ENCODE peak calls at places on chromosome 17, in seven cellular contexts. M is IMR-90, T is mesendoderm, V is H9, G is mesenchymal stem cell, C is H1, W is trophoblast cell. P is an unnamed sample.

GRCh38 chr17:64160378-64160777 is 30.4 kb upstream of the ERN1 start:
- DNase-seq in T (no peak), V (no peak), G (no peak), C (no peak), W (no peak), M (no peak), P (no peak)

GRCh38 chr17:61534414-61534813 is 56.6 kb downstream of the NACA2 start:
- DNase-seq in W (no peak), T (peak; percentile 43), G (no peak), M (no peak), C (no peak), V (no peak), P (no peak)

GRCh38 chr17:76474238-76474637 is 6.8 kb downstream of the AANAT start:
- DNase-seq in C (no peak), V (no peak), G (no peak), M (no peak), T (no peak), W (no peak), P (no peak)

GRCh38 chr17:46768540-46768870 is 50.0 kb downstream of the WNT3 start:
- DNase-seq in G (no peak), T (no peak), M (no peak), W (no peak), C (no peak), V (no peak), P (no peak)

GRCh38 chr17:40598021-40598927 is 33.0 kb upstream of the CCR7 start:
- DNase-seq in V (no peak), W (no peak), G (no peak), T (no peak), C (no peak), M (no peak), P (no peak)

GRCh38 chr17:74520790-74521480 is 10.3 kb downstream of the CD300LB start:
- DNase-seq in V (no peak), M (no peak), G (no peak), C (no peak), W (peak; percentile 52), T (no peak), P (no peak)

GRCh38 chr17:34626141-34626681 is 46.8 kb downstream of the TMEM132E start:
- DNase-seq in M (no peak), G (no peak), T (peak; percentile 49), C (no peak), W (peak; percentile 31), V (peak; percentile 80), P (no peak)

GRCh38 chr17:50186661-50187402 is 14.6 kb downstream of the COL1A1 start:
- DNase-seq in C (no peak), W (no peak), M (peak; percentile 82), T (no peak), V (no peak), G (peak; percentile 55), P (no peak)

GRCh38 chr17:4673986-4674770 is 29.8 kb downstream of the PELP1 start:
- DNase-seq in C (no peak), G (no peak), T (no peak), M (no peak), W (no peak), V (no peak), P (no peak)

GRCh38 chr17:47957591-47958490 is at the start of gene PRR15L:
- DNase-seq in M (no peak), W (no peak), G (no peak), T (no peak), C (no peak), V (peak; percentile 84), P (no peak)

GRCh38 chr17:56708670-56709410 is 115.3 kb downstream of the NOG start:
- DNase-seq in G (no peak), V (no peak), M (no peak), C (no peak), W (no peak), T (peak; percentile 91), P (no peak)

GRCh38 chr17:56715613-56716357 is 117.9 kb downstream of the C17orf67 start:
- DNase-seq in C (no peak), W (peak; percentile 98), G (peak; percentile 84), T (peak; percentile 86), M (peak; percentile 82), V (peak; percentile 89), P (peak; percentile 85)

GRCh38 chr17:56707312-56708219 is 114.1 kb downstream of the NOG start:
- DNase-seq in M (peak; percentile 65), C (no peak), T (peak; percentile 94), W (peak; percentile 23), G (peak; percentile 71), V (peak; percentile 72), P (peak; percentile 15)

GRCh38 chr17:56708220-56708567 is 114.7 kb downstream of the NOG start:
- DNase-seq in C (no peak), M (peak; percentile 26), G (no peak), W (no peak), T (peak; percentile 45), V (no peak), P (no peak)

GRCh38 chr17:56710986-56711385 is 117.5 kb downstream of the NOG start:
- DNase-seq in T (peak; percentile 71), V (no peak), W (peak; percentile 88), C (no peak), M (no peak), G (no peak), P (no peak)
- H3K79me1 ChIP-seq in T (no peaks in the 10 kb centered on the region), V (no peaks in the 10 kb centered on the region), W (peaks cover 62% of the 10 kb centered on the region), C (no peaks in the 10 kb centered on the region), M (no peaks in the 10 kb centered on the region), G (no peaks in the 10 kb centered on the region), P (no peaks in the 10 kb centered on the region)

DNA sequence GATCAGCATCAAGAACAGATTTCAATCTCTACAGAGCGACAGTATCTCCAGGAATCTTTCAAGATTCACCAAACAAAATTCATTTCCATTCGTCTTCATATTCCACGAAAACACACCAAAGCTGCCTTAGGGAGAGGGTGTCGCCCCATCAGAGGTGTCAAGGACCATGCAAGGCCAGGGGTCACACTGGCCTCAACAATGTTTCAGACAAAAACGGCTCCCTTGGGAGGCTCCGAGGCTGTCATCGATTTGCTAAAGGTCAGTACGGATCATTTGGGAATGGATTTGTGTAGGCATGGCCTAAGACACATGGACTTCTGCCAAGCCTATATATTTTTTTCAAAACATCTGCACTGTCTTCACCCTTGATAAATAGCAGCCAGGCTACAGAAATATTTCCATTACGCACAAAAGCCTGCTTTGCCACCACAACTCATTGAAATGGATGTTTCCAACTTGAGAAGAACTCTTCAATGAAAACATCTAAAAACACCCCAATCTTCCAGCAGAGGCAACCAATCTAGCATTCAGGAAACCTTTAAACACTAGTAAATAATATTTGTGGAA is 10.3 kb downstream of the CUEDC1 start:
- DNase-seq in V (no peak), W (no peak), T (no peak), M (no peak), G (peak; percentile 70), C (no peak), P (no peak)
- H3K4me2 ChIP-seq in V (no peak overlapping the region), W (no peak overlapping the region), T (no peak overlapping the region), M (no peak overlapping the region), G (no peak overlapping the region), C (no peak overlapping the region), P (no peak overlapping the region)

GRCh38 chr17:80819422-80820164 is 172.0 kb upstream of the CHMP6 start:
- DNase-seq in W (no peak), T (no peak), V (no peak), G (no peak), C (no peak), M (no peak), P (no peak)
- H3K79me1 ChIP-seq in W (no peaks in the 10 kb centered on the region), T (no peaks in the 10 kb centered on the region), V (no peaks in the 10 kb centered on the region), G (peaks cover 28% of the 10 kb centered on the region), C (no peaks in the 10 kb centered on the region), M (peaks cover 19% of the 10 kb centered on the region), P (no peaks in the 10 kb centered on the region)

GRCh38 chr17:54941285-54941684 is 27.2 kb downstream of the COX11 start:
- DNase-seq in G (no peak), V (no peak), M (no peak), W (no peak), T (no peak), C (no peak), P (no peak)
- H3K4me2 ChIP-seq in G (no peak overlapping the region), V (no peak overlapping the region), M (no peak overlapping the region), W (no peak overlapping the region), T (no peak overlapping the region), C (no peak overlapping the region), P (no peak overlapping the region)

GRCh38 chr17:58113947-58114346 is 30.7 kb downstream of the DYNLL2 start:
- DNase-seq in C (no peak), G (no peak), V (no peak), T (no peak), M (no peak), W (no peak), P (no peak)
- H3K79me1 ChIP-seq in C (no peaks in the 10 kb centered on the region), G (no peaks in the 10 kb centered on the region), V (no peaks in the 10 kb centered on the region), T (no peaks in the 10 kb centered on the region), M (no peaks in the 10 kb centered on the region), W (no peaks in the 10 kb centered on the region), P (no peaks in the 10 kb centered on the region)

GRCh38 chr17:2175294-2175628 is 120.4 kb downstream of the HIC1 start:
- DNase-seq in T (no peak), C (no peak), W (no peak), V (no peak), M (no peak), G (no peak), P (no peak)
- H3K4me2 ChIP-seq in T (no peak overlapping the region), C (no peak overlapping the region), W (no peak overlapping the region), V (no peak overlapping the region), M (peak overlapping the region; percentile 43), G (no peak overlapping the region), P (no peak overlapping the region)

DNA sequence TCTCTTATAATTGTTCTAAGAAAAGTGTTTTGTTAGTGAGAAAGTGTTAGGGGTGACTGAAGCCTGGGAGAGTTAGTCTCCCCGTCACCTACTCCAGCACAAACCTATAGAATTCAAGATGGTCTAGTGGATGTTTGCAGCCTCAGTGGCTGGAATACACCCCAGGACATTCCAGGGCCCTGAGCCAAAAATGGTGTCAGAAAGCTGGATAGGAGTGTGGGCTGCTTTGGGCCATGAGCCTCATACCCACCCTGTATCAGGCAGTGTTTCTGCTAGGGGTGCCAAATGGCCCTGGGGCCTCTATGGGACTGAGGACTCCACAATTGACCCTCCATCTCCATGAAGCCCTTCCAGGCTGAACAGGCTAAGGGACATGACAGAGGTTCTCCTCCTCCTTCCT is 59.2 kb downstream of the NEUROD2 start:
- DNase-seq in G (no peak), M (no peak), T (no peak), V (no peak), C (no peak), W (no peak), P (no peak)
- H3K79me1 ChIP-seq in G (peaks cover 2% of the 10 kb centered on the region), M (no peaks in the 10 kb centered on the region), T (no peaks in the 10 kb centered on the region), V (no peaks in the 10 kb centered on the region), C (no peaks in the 10 kb centered on the region), W (no peaks in the 10 kb centered on the region), P (no peaks in the 10 kb centered on the region)

GRCh38 chr17:72270530-72270929 is 149.7 kb downstream of the SOX9 start:
- DNase-seq in G (peak; percentile 1), T (no peak), M (peak; percentile 3), W (no peak), V (no peak), C (no peak), P (no peak)
- H3K4me2 ChIP-seq in G (no peak overlapping the region), T (no peak overlapping the region), M (no peak overlapping the region), W (no peak overlapping the region), V (no peak overlapping the region), C (no peak overlapping the region), P (no peak overlapping the region)